ENCODE peak calls at places on chromosomes 16 and 17, in nine cellular contexts. D, H, B, P, T, Y, R, V and K are unnamed samples.
A peak's percentile ranks its signal among the peaks of the same experiment; 100 is the strongest.

GRCh38 chr17:62723842-62724241 is 84.3 kb downstream of the MARCHF10 start:
- DNase-seq in D (no peak), H (no peak), B (no peak), P (no peak), T (no peak), Y (peak; percentile 29), R (no peak), V (no peak), K (no peak)

GRCh38 chr16:83705856-83706255 is 101.9 kb upstream of the HSBP1 start:
- DNase-seq in D (no peak), H (no peak), B (no peak), P (no peak), T (no peak), Y (no peak), R (no peak), V (no peak), K (peak; percentile 35)

GRCh38 chr17:17403899-17404576 is 72.8 kb upstream of the MED9 start:
- DNase-seq in D (no peak), H (no peak), B (peak; percentile 84), P (no peak), T (no peak), Y (no peak), R (peak; percentile 25), V (no peak), K (no peak)

GRCh38 chr17:67557921-67558320 is 159.8 kb upstream of the NOL11 start:
- DNase-seq in D (no peak), H (no peak), B (no peak), P (no peak), T (peak; percentile 18), Y (peak; percentile 25), R (no peak), V (no peak), K (peak; percentile 30)

GRCh38 chr17:45131616-45132301 is 556 bp downstream of the PLCD3 start:
- DNase-seq in D (no peak), H (no peak), B (peak; percentile 63), P (peak; percentile 81), T (no peak), Y (no peak), R (peak; percentile 45), V (peak; percentile 63), K (peak; percentile 77)

GRCh38 chr17:9922012-9922848 is 17.2 kb upstream of the RCVRN start:
- DNase-seq in D (no peak), H (no peak), B (no peak), P (no peak), T (no peak), Y (no peak), R (no peak), V (no peak), K (no peak)

GRCh38 chr17:64385187-64386083 is 5.2 kb downstream of the PECAM1 start:
- DNase-seq in D (peak; percentile 77), H (no peak), B (peak; percentile 93), P (no peak), T (peak; percentile 93), Y (peak; percentile 88), R (peak; percentile 30), V (peak; percentile 74), K (peak; percentile 57)

GRCh38 chr16:3444032-3444388 is 530 bp downstream of the NAA60 start:
- DNase-seq in D (no peak), H (no peak), B (peak; percentile 75), P (no peak), T (peak; percentile 81), Y (peak; percentile 80), R (no peak), V (no peak), K (peak; percentile 80)

GRCh38 chr16:30104492-30104891 is 8.5 kb upstream of the YPEL3 start:
- DNase-seq in D (no peak), H (no peak), B (no peak), P (no peak), T (no peak), Y (no peak), R (no peak), V (no peak), K (no peak)

GRCh38 chr16:12395266-12395665 is 408.4 kb downstream of the CPPED1 start:
- DNase-seq in D (no peak), H (no peak), B (no peak), P (no peak), T (no peak), Y (peak; percentile 59), R (peak; percentile 10), V (no peak), K (no peak)

GRCh38 chr16:54430491-54431030 is 144.0 kb upstream of the IRX3 start:
- DNase-seq in D (no peak), H (no peak), B (peak; percentile 54), P (no peak), T (peak; percentile 49), Y (peak; percentile 29), R (no peak), V (no peak), K (peak; percentile 91)

GRCh38 chr16:59865071-59865671 is 1131.1 kb upstream of the GOT2 start:
- DNase-seq in D (no peak), H (no peak), B (no peak), P (no peak), T (no peak), Y (no peak), R (no peak), V (no peak), K (no peak)

GRCh38 chr17:5297245-5297644 is 15.2 kb downstream of the RABEP1 start:
- DNase-seq in D (no peak), H (no peak), B (no peak), P (no peak), T (no peak), Y (no peak), R (no peak), V (no peak), K (no peak)

GRCh38 chr17:5286846-5287245 is 4.8 kb downstream of the RABEP1 start:
- DNase-seq in D (no peak), H (no peak), B (no peak), P (no peak), T (no peak), Y (no peak), R (no peak), V (no peak), K (no peak)

GRCh38 chr17:5291683-5292082 is 9.6 kb downstream of the RABEP1 start:
- DNase-seq in D (no peak), H (no peak), B (no peak), P (no peak), T (no peak), Y (no peak), R (no peak), V (no peak), K (no peak)
- H3K4me3 ChIP-seq in D (no peak overlapping the region), H (no peak overlapping the region), B (no peak overlapping the region), P (no peak overlapping the region), T (no peak overlapping the region), Y (no peak overlapping the region), R (no peak overlapping the region), V (no peak overlapping the region), K (no peak overlapping the region)

DNA sequence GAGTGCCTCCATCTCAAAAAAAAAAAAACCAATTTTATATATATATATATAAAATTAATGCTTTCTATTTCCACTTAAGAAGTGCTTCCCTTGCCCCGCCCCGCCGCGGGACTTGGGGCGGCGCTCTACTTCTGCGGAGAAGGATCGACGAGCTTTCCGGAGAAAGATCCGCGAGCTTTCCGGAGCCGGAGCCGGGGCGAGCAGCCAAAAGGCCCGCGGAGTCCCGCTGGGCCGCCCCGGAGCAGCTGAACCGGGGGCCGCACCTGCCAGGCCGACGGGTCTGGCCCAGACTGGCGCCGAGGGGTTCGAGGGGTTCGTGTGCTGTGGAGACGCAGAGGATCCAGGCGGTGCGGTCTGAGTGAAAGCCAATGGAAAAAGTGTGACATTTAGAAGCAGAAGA is 50.7 kb downstream of the TBC1D26 start:
- DNase-seq in D (peak; percentile 68), H (no peak), B (no peak), P (peak; percentile 79), T (peak; percentile 52), Y (no peak), R (peak; percentile 72), V (peak; percentile 42), K (no peak)
- H3K4me3 ChIP-seq in D (peak overlapping the region; percentile 41), H (peak overlapping the region; percentile 32), B (no peak overlapping the region), P (peak overlapping the region; percentile 45), T (peak overlapping the region; percentile 36), Y (no peak overlapping the region), R (no peak overlapping the region), V (peak overlapping the region; percentile 33), K (peak overlapping the region; percentile 72)

GRCh38 chr17:50798424-50799344 is 31.4 kb upstream of the ANKRD40CL start:
- DNase-seq in D (no peak), H (no peak), B (no peak), P (no peak), T (no peak), Y (no peak), R (no peak), V (no peak), K (no peak)
- H3K4me3 ChIP-seq in D (no peak overlapping the region), H (no peak overlapping the region), B (no peak overlapping the region), P (no peak overlapping the region), T (no peak overlapping the region), Y (no peak overlapping the region), R (no peak overlapping the region), V (no peak overlapping the region), K (no peak overlapping the region)

GRCh38 chr16:89615596-89616090 is 2.2 kb downstream of the DPEP1 start:
- DNase-seq in D (no peak), H (no peak), B (no peak), P (peak; percentile 82), T (no peak), Y (no peak), R (peak; percentile 42), V (no peak), K (peak; percentile 50)

GRCh38 chr16:89613954-89614459 is 565 bp downstream of the DPEP1 start:
- DNase-seq in D (no peak), H (no peak), B (no peak), P (peak; percentile 63), T (no peak), Y (no peak), R (no peak), V (no peak), K (no peak)

GRCh38 chr16:89615176-89615575 is 1.7 kb downstream of the DPEP1 start:
- DNase-seq in D (no peak), H (no peak), B (no peak), P (peak; percentile 61), T (no peak), Y (no peak), R (no peak), V (no peak), K (no peak)

GRCh38 chr16:89612415-89612814 is 1.0 kb upstream of the DPEP1 start:
- DNase-seq in D (no peak), H (no peak), B (no peak), P (no peak), T (no peak), Y (no peak), R (no peak), V (no peak), K (no peak)

DNA sequence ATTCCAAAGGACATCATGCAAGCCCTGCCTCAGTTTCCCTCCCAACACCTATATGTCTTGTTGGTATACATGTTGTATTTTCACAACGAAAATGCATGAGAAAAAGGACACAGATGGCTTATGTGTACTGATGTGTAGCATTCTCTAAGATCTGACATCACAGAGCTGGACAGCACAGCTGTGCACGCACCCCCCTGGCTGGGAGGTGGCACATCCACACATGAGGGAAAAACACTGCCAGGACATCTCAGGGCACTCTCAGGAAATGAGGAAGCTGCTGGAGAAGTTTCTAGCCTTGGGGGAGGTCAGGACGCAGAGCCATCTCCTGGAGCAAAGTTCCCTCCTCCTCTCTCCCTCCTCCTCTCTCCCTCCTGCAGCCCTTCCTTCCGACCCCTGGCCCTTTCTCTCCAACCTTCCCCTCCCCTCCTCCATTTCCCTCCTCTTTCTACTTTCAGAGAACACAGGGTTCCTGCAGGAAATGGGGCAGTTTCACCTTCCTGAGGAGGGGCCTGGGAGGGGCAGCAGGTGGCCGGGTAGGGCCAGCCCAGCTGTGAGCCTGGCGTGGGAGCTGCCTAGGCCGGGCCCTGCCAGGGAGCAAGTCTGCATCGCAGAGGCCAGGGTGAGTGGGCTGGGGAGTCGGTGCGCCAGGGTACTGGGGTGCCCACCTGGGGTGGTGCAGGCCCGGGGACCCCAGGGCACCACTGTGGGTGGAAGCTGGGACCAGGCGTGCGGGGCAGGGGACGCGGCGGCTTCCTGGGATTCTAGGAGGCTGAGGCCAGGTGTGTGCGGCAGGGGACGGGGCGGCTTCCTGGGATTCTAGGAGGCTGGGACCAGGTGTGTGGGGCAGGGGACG is at the start of gene DPEP1:
- DNase-seq in D (no peak), H (no peak), B (peak; percentile 47), P (peak; percentile 79), T (no peak), Y (no peak), R (peak; percentile 87), V (no peak), K (no peak)
- H3K4me3 ChIP-seq in D (no peak within 1 kb of the TSS), H (no peak within 1 kb of the TSS), B (no peak within 1 kb of the TSS), P (peak within 1 kb of the TSS; percentile 50), T (no peak within 1 kb of the TSS), Y (no peak within 1 kb of the TSS), R (no peak within 1 kb of the TSS), V (no peak within 1 kb of the TSS), K (no peak within 1 kb of the TSS)